ENCODE peak calls at places on chromosomes 5 and 9, in seven cellular contexts. One of them, this sample, is unnamed.

GRCh38 chr9:69195019-69195418 is 20.9 kb downstream of the TJP2 start:
- DNase-seq in heart left ventricle: no peak
- DNase-seq in AG09309: no peak
- DNase-seq in GM18507: no peak
- DNase-seq in non-pigmented ciliary epithelial cell: no peak
- DNase-seq in CD4-positive, alpha-beta T cell: no peak
- DNase-seq in AML-193: no peak
- DNase-seq in this sample: no peak

GRCh38 chr9:98944130-98945074 is 695 bp downstream of the COL15A1 start:
- DNase-seq in GM18507: no peak
- DNase-seq in AG09309: no peak
- DNase-seq in heart left ventricle: peak; percentile 68
- DNase-seq in AML-193: no peak
- DNase-seq in non-pigmented ciliary epithelial cell: no peak
- DNase-seq in CD4-positive, alpha-beta T cell: no peak
- DNase-seq in this sample: no peak

GRCh38 chr5:79743846-79744605 is 54.4 kb downstream of the CMYA5 start:
- DNase-seq in AML-193: no peak
- DNase-seq in GM18507: no peak
- DNase-seq in non-pigmented ciliary epithelial cell: no peak
- DNase-seq in AG09309: no peak
- DNase-seq in CD4-positive, alpha-beta T cell: no peak
- DNase-seq in heart left ventricle: peak; percentile 61
- DNase-seq in this sample: no peak

GRCh38 chr9:136512651-136513066 is 29.8 kb upstream of the SEC16A start:
- DNase-seq in AML-193: no peak
- DNase-seq in CD4-positive, alpha-beta T cell: peak; percentile 27
- DNase-seq in GM18507: peak; percentile 54
- DNase-seq in AG09309: no peak
- DNase-seq in non-pigmented ciliary epithelial cell: no peak
- DNase-seq in heart left ventricle: no peak
- DNase-seq in this sample: peak; percentile 62

GRCh38 chr5:3862906-3863305 is 267.3 kb downstream of the IRX1 start:
- DNase-seq in GM18507: no peak
- DNase-seq in heart left ventricle: no peak
- DNase-seq in AG09309: no peak
- DNase-seq in CD4-positive, alpha-beta T cell: no peak
- DNase-seq in AML-193: no peak
- DNase-seq in non-pigmented ciliary epithelial cell: no peak
- DNase-seq in this sample: no peak

GRCh38 chr5:6446042-6446441 is 2.6 kb upstream of the UBE2QL1 start:
- DNase-seq in non-pigmented ciliary epithelial cell: no peak
- DNase-seq in heart left ventricle: no peak
- DNase-seq in AML-193: no peak
- DNase-seq in GM18507: no peak
- DNase-seq in AG09309: no peak
- DNase-seq in CD4-positive, alpha-beta T cell: no peak
- DNase-seq in this sample: no peak

GRCh38 chr5:171419663-171420428 is 399 bp downstream of the FGF18 start:
- DNase-seq in AML-193: no peak
- DNase-seq in heart left ventricle: peak; percentile 77
- DNase-seq in GM18507: peak; percentile 28
- DNase-seq in non-pigmented ciliary epithelial cell: no peak
- DNase-seq in CD4-positive, alpha-beta T cell: no peak
- DNase-seq in AG09309: no peak
- DNase-seq in this sample: no peak

GRCh38 chr5:428219-428618 is 14.8 kb upstream of the EXOC3 start:
- DNase-seq in AML-193: no peak
- DNase-seq in GM18507: no peak
- DNase-seq in CD4-positive, alpha-beta T cell: no peak
- DNase-seq in heart left ventricle: peak; percentile 33
- DNase-seq in AG09309: no peak
- DNase-seq in non-pigmented ciliary epithelial cell: no peak
- DNase-seq in this sample: no peak